ENCODE peak calls at places on chromosomes 1 and 21, in six cellular contexts. One of them, this sample, is unnamed.

GRCh38 chr1:198657550-198658064 is 18.8 kb downstream of the PTPRC start:
- DNase-seq in tibial nerve: no peak
- DNase-seq in PC-3: peak; percentile 97
- DNase-seq in CD8-positive, alpha-beta T cell: no peak
- DNase-seq in AG10803: peak; percentile 100
- DNase-seq in GM06990: no peak
- DNase-seq in this sample: no peak

GRCh38 chr1:119285482-119285881 is 83.1 kb upstream of the HAO2 start:
- DNase-seq in CD8-positive, alpha-beta T cell: no peak
- DNase-seq in AG10803: peak; percentile 85
- DNase-seq in PC-3: peak; percentile 47
- DNase-seq in tibial nerve: no peak
- DNase-seq in GM06990: no peak
- DNase-seq in this sample: no peak

GRCh38 chr21:45151484-45152115 is 77.2 kb downstream of the ADARB1 start:
- DNase-seq in GM06990: no peak
- DNase-seq in CD8-positive, alpha-beta T cell: no peak
- DNase-seq in AG10803: no peak
- DNase-seq in PC-3: no peak
- DNase-seq in tibial nerve: no peak
- DNase-seq in this sample: no peak

GRCh38 chr1:20405893-20406604 is 80.0 kb downstream of the CAMK2N1 start:
- DNase-seq in AG10803: peak; percentile 86
- DNase-seq in CD8-positive, alpha-beta T cell: no peak
- DNase-seq in GM06990: no peak
- DNase-seq in tibial nerve: no peak
- DNase-seq in PC-3: no peak
- DNase-seq in this sample: no peak

GRCh38 chr1:89598450-89599331 is 34.2 kb upstream of the LRRC8C start:
- DNase-seq in GM06990: no peak
- DNase-seq in AG10803: peak; percentile 34
- DNase-seq in PC-3: peak; percentile 71
- DNase-seq in tibial nerve: no peak
- DNase-seq in CD8-positive, alpha-beta T cell: no peak
- DNase-seq in this sample: peak; percentile 21

GRCh38 chr1:54464477-54465146 is 58.4 kb upstream of the SSBP3 start:
- DNase-seq in GM06990: no peak
- DNase-seq in CD8-positive, alpha-beta T cell: no peak
- DNase-seq in PC-3: no peak
- DNase-seq in tibial nerve: no peak
- DNase-seq in AG10803: no peak
- DNase-seq in this sample: no peak

GRCh38 chr1:216815239-216815955 is 92.2 kb upstream of the ESRRG start:
- DNase-seq in PC-3: no peak
- DNase-seq in tibial nerve: no peak
- DNase-seq in AG10803: peak; percentile 4
- DNase-seq in CD8-positive, alpha-beta T cell: no peak
- DNase-seq in GM06990: no peak
- DNase-seq in this sample: no peak

GRCh38 chr1:6281511-6282402 is 20.9 kb upstream of the GPR153 start:
- DNase-seq in PC-3: no peak
- DNase-seq in GM06990: no peak
- DNase-seq in AG10803: no peak
- DNase-seq in CD8-positive, alpha-beta T cell: no peak
- DNase-seq in tibial nerve: no peak
- DNase-seq in this sample: no peak

GRCh38 chr1:14778882-14779594 is 180.6 kb downstream of the KAZN start:
- DNase-seq in PC-3: peak; percentile 48
- DNase-seq in GM06990: no peak
- DNase-seq in tibial nerve: no peak
- DNase-seq in CD8-positive, alpha-beta T cell: no peak
- DNase-seq in AG10803: peak; percentile 9
- DNase-seq in this sample: peak; percentile 48

GRCh38 chr1:66265796-66266195 is 268.2 kb upstream of the SGIP1 start:
- DNase-seq in PC-3: no peak
- DNase-seq in GM06990: no peak
- DNase-seq in AG10803: peak; percentile 49
- DNase-seq in tibial nerve: no peak
- DNase-seq in CD8-positive, alpha-beta T cell: no peak
- DNase-seq in this sample: no peak

DNA sequence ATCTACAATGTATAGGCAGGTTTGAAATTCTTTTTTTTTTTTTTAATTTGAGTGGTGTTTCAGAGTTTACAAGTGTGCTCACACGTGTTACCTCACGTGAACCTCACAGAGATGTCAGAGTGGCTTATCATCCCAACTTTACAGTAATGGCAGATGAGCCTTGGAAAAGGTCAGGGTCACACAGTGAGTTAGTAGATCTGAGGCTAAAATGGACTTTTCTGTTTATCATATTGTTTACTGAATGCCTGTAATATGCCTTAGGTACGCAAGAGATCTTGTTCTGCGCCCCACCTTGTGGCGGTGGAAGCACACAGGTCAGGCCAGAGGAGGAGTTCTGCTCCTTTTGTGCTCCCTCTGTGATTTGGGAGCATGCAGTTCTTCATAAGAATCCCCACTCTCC is 80.0 kb downstream of the DYRK1A start:
- DNase-seq in tibial nerve: no peak
- DNase-seq in PC-3: no peak
- DNase-seq in CD8-positive, alpha-beta T cell: no peak
- DNase-seq in AG10803: no peak
- DNase-seq in GM06990: no peak
- DNase-seq in this sample: no peak
- TF ChIP-seq CTCF in tibial nerve: no peak
- TF ChIP-seq CTCF in PC-3: peak; percentile 30
- TF ChIP-seq CTCF in CD8-positive, alpha-beta T cell: no peak
- TF ChIP-seq CTCF in AG10803: no peak
- TF ChIP-seq CTCF in GM06990: no peak
- TF ChIP-seq CTCF in this sample: peak; percentile 31

DNA sequence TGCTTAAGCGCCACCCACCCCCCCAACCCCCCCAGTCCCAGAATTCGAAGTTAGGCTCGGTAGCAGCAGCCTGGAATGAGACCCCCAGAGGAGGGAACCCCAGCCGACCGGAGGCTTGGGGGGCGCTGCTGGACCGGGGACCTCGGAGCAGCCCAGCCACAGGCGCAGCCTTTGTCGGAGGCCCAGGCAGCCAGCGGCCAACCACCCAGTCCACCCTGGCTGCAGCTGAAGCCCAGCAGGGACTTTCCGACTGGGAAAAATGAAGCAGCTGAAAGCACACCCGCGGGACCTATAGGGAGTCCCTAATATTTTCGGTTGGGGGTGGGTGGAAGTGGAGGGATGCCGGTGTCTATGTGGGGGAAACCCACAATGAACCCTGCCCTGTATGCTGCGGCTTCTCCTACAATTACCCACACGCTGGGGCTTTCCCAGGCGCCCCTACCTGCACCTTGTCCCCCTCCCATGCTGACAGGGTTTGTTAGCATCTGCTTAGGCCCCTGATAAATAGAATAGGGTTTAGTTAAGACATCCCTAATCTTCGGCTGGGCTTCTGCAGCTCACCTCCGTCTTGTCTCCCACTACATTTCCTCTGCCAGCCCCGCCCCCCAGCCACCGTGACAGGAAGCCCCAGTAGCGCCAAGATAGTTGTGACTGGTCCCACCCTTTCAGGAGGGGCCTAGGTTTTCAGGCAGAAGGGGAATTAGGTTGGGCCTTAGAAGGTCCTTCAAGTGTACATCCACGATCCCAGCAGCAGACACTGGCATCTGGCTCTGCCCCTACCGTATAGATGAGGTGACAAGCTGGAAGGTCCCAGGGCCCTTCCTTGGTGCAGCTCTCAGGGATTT is 838 bp downstream of the CCDC28B start:
- DNase-seq in CD8-positive, alpha-beta T cell: peak; percentile 81
- DNase-seq in PC-3: no peak
- DNase-seq in AG10803: peak; percentile 51
- DNase-seq in GM06990: peak; percentile 77
- DNase-seq in tibial nerve: peak; percentile 64
- DNase-seq in this sample: peak; percentile 82
- TF ChIP-seq CTCF in CD8-positive, alpha-beta T cell: no peak
- TF ChIP-seq CTCF in PC-3: no peak
- TF ChIP-seq CTCF in AG10803: no peak
- TF ChIP-seq CTCF in GM06990: peak; percentile 18
- TF ChIP-seq CTCF in tibial nerve: no peak
- TF ChIP-seq CTCF in this sample: peak; percentile 20

DNA sequence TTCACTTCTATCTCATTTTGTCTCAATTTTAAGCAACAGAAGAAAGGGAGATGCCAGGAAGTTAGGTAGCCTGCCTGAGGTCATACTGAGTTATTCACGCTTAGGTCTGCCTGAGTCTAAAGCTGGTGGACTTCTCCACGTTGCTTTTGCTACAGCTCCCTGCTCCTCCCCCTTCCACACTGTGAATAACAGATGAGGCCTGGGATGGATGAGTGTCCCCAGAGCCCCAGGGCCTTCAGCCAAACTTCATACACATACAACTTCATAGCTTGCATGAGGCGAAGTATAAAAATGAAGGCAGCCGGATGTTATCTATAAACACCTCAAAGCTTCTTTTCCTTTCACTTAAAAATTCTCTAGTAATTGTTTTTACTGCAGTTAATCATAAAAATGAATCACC is 70.3 kb downstream of the DAB1 start:
- DNase-seq in GM06990: no peak
- DNase-seq in CD8-positive, alpha-beta T cell: no peak
- DNase-seq in AG10803: peak; percentile 36
- DNase-seq in PC-3: no peak
- DNase-seq in tibial nerve: no peak
- DNase-seq in this sample: no peak
- TF ChIP-seq CTCF in GM06990: no peak
- TF ChIP-seq CTCF in CD8-positive, alpha-beta T cell: no peak
- TF ChIP-seq CTCF in AG10803: no peak
- TF ChIP-seq CTCF in PC-3: no peak
- TF ChIP-seq CTCF in tibial nerve: no peak
- TF ChIP-seq CTCF in this sample: no peak

GRCh38 chr1:45678489-45678888 is 7.8 kb downstream of the GPBP1L1 start:
- DNase-seq in AG10803: no peak
- DNase-seq in CD8-positive, alpha-beta T cell: no peak
- DNase-seq in GM06990: no peak
- DNase-seq in tibial nerve: no peak
- DNase-seq in PC-3: no peak
- DNase-seq in this sample: no peak

GRCh38 chr1:45677751-45678245 is 8.5 kb downstream of the GPBP1L1 start:
- DNase-seq in PC-3: no peak
- DNase-seq in AG10803: no peak
- DNase-seq in CD8-positive, alpha-beta T cell: no peak
- DNase-seq in tibial nerve: no peak
- DNase-seq in GM06990: no peak
- DNase-seq in this sample: no peak

GRCh38 chr1:45669859-45670655 is 16.3 kb downstream of the GPBP1L1 start:
- DNase-seq in CD8-positive, alpha-beta T cell: no peak
- DNase-seq in GM06990: no peak
- DNase-seq in PC-3: no peak
- DNase-seq in tibial nerve: no peak
- DNase-seq in AG10803: peak; percentile 70
- DNase-seq in this sample: no peak

GRCh38 chr1:45674478-45674877 is 11.9 kb downstream of the GPBP1L1 start:
- DNase-seq in PC-3: no peak
- DNase-seq in AG10803: no peak
- DNase-seq in tibial nerve: no peak
- DNase-seq in GM06990: no peak
- DNase-seq in CD8-positive, alpha-beta T cell: no peak
- DNase-seq in this sample: no peak

DNA sequence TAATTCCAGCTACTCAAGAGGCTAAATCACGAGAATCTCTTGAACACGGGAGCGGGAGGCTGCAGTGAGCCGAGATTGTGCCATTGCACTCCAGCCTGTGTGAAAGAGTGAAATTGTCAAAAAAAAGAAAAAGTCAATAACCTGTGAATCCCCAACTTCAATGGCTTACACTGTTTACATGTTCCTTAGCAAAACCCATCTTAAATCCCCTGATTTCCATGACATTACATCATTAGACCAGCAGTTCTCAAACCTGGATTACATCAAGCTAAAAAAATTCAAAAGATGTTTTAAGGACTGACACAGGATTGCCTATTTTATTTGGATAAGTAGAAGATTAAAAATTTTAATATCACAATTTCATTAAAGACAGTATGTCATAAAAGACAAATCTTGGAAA is 12.4 kb downstream of the GPBP1L1 start:
- DNase-seq in PC-3: no peak
- DNase-seq in tibial nerve: no peak
- DNase-seq in GM06990: no peak
- DNase-seq in AG10803: peak; percentile 48
- DNase-seq in CD8-positive, alpha-beta T cell: no peak
- DNase-seq in this sample: no peak
- TF ChIP-seq CTCF in PC-3: no peak
- TF ChIP-seq CTCF in tibial nerve: no peak
- TF ChIP-seq CTCF in GM06990: no peak
- TF ChIP-seq CTCF in AG10803: no peak
- TF ChIP-seq CTCF in CD8-positive, alpha-beta T cell: no peak
- TF ChIP-seq CTCF in this sample: no peak

DNA sequence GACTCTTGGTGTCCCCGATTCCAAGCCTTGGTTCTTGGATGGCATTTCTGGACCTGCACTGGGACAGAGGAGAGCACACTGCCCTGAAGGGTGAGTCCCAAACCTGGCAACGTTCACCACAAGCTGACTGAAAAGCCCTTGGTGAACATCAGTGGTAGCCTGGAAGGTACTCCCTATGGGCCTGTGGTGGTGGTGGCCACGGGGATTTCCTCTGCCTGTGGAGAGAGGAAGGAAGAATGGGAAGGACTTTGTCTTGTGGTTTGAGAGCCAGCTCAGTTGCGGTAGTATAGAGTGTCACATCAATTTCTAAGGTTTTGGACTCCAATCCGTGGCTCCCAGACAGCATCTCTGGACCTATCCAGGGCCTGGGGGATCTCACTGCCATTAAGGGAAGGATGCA is 50.7 kb downstream of the DNAH14 start:
- DNase-seq in AG10803: no peak
- DNase-seq in tibial nerve: no peak
- DNase-seq in PC-3: no peak
- DNase-seq in CD8-positive, alpha-beta T cell: no peak
- DNase-seq in GM06990: no peak
- DNase-seq in this sample: no peak
- TF ChIP-seq CTCF in AG10803: no peak
- TF ChIP-seq CTCF in tibial nerve: no peak
- TF ChIP-seq CTCF in PC-3: no peak
- TF ChIP-seq CTCF in CD8-positive, alpha-beta T cell: no peak
- TF ChIP-seq CTCF in GM06990: no peak
- TF ChIP-seq CTCF in this sample: no peak